ENCODE peak calls at places on chromosomes 1 and 21, in seven cellular contexts. B, T, F, U, W, V and K are unnamed samples.

GRCh38 chr1:65330822-65331221 is 21.5 kb downstream of the DNAJC6 start:
- DNase-seq in W (no peak), B (no peak), V (no peak), F (no peak), U (no peak), T (no peak), K (no peak)

GRCh38 chr1:230201445-230201844 is 134.4 kb downstream of the GALNT2 start:
- DNase-seq in W (no peak), T (no peak), F (no peak), U (no peak), B (no peak), V (no peak), K (no peak)

GRCh38 chr1:59383963-59384362 is 87.1 kb downstream of the FGGY start:
- DNase-seq in V (no peak), T (no peak), U (no peak), F (no peak), B (no peak), W (no peak), K (no peak)

GRCh38 chr1:95146637-95147036 is 29.5 kb downstream of the TLCD4 start:
- DNase-seq in F (no peak), W (peak; percentile 1), B (no peak), V (no peak), T (no peak), U (no peak), K (no peak)

GRCh38 chr1:69567847-69568434 is at the start of gene LRRC7:
- DNase-seq in B (no peak), V (no peak), T (peak; percentile 15), U (no peak), W (no peak), F (no peak), K (no peak)

GRCh38 chr1:32448773-32449456 is 16.0 kb upstream of the ZBTB8B start:
- DNase-seq in U (no peak), W (peak; percentile 27), F (peak; percentile 25), V (no peak), T (no peak), B (no peak), K (no peak)

GRCh38 chr1:199075792-199076191 is 437.0 kb downstream of the PTPRC start:
- DNase-seq in U (no peak), F (no peak), T (no peak), B (no peak), V (no peak), W (no peak), K (no peak)

GRCh38 chr21:38261851-38262250 is 5.1 kb downstream of the KCNJ15 start:
- DNase-seq in V (no peak), W (no peak), B (no peak), U (no peak), T (no peak), F (no peak), K (no peak)

GRCh38 chr1:51044834-51045233 is 57.2 kb upstream of the C1orf185 start:
- DNase-seq in U (no peak), B (no peak), T (no peak), W (peak; percentile 24), V (no peak), F (peak; percentile 41), K (no peak)

GRCh38 chr1:160768295-160768657 is 27.7 kb upstream of the LY9 start:
- DNase-seq in T (peak; percentile 27), U (no peak), F (peak; percentile 30), V (peak; percentile 32), B (no peak), W (peak; percentile 93), K (no peak)

GRCh38 chr1:14442669-14443068 is 155.8 kb upstream of the KAZN start:
- DNase-seq in F (no peak), U (no peak), T (no peak), V (no peak), W (no peak), B (no peak), K (no peak)

GRCh38 chr1:177181631-177182291 is 11.0 kb downstream of the BRINP2 start:
- DNase-seq in F (peak; percentile 48), U (peak; percentile 66), T (peak; percentile 47), W (peak; percentile 55), B (peak; percentile 53), V (peak; percentile 34), K (peak; percentile 3)

GRCh38 chr1:6500446-6501406 is 9.3 kb upstream of the PLEKHG5 start:
- DNase-seq in T (no peak), U (peak; percentile 78), W (no peak), V (no peak), F (no peak), B (no peak), K (no peak)

GRCh38 chr1:106986603-106987002 is 69.9 kb upstream of the PRMT6 start:
- DNase-seq in B (no peak), V (no peak), U (no peak), F (no peak), T (no peak), W (no peak), K (no peak)

GRCh38 chr1:171841050-171841910 is at the start of gene DNM3:
- DNase-seq in B (peak; percentile 84), T (peak; percentile 82), W (peak; percentile 79), F (peak; percentile 83), U (peak; percentile 93), V (peak; percentile 42), K (peak; percentile 54)

GRCh38 chr1:154993572-154994268 is at the start of gene LENEP:
- DNase-seq in B (no peak), V (no peak), W (no peak), F (no peak), T (no peak), U (no peak), K (no peak)

GRCh38 chr1:182624582-182624981 is 20.4 kb upstream of the RGS16 start:
- DNase-seq in F (no peak), U (no peak), B (no peak), V (no peak), W (no peak), T (no peak), K (no peak)

GRCh38 chr1:160209041-160209655 is 4.0 kb downstream of the PEA15 start:
- DNase-seq in B (no peak), U (no peak), T (no peak), F (no peak), V (no peak), W (no peak), K (no peak)

GRCh38 chr1:14524816-14525215 is 73.7 kb upstream of the KAZN start:
- DNase-seq in V (no peak), W (no peak), U (no peak), T (no peak), F (no peak), B (no peak), K (no peak)

GRCh38 chr1:202135221-202135721 is 9.3 kb downstream of the ARL8A start:
- DNase-seq in V (peak; percentile 42), F (peak; percentile 70), W (peak; percentile 68), T (peak; percentile 38), B (peak; percentile 49), U (peak; percentile 75), K (peak; percentile 23)

GRCh38 chr1:213274140-213274539 is 223.1 kb downstream of the RPS6KC1 start:
- DNase-seq in F (no peak), W (peak; percentile 11), T (no peak), B (no peak), V (no peak), U (no peak), K (no peak)

GRCh38 chr1:203200059-203200553 is 13.6 kb upstream of the CHI3L1 start:
- DNase-seq in V (no peak), W (no peak), B (peak; percentile 53), T (no peak), F (peak; percentile 94), U (peak; percentile 77), K (peak; percentile 56)

GRCh38 chr1:182974792-182975191 is 21.8 kb upstream of the SHCBP1L start:
- DNase-seq in T (no peak), F (no peak), W (no peak), U (no peak), B (no peak), V (no peak), K (no peak)

GRCh38 chr1:86753700-86754099 is 49.3 kb downstream of the SH3GLB1 start:
- DNase-seq in V (no peak), F (no peak), U (no peak), W (peak; percentile 51), B (no peak), T (no peak), K (no peak)

DNA sequence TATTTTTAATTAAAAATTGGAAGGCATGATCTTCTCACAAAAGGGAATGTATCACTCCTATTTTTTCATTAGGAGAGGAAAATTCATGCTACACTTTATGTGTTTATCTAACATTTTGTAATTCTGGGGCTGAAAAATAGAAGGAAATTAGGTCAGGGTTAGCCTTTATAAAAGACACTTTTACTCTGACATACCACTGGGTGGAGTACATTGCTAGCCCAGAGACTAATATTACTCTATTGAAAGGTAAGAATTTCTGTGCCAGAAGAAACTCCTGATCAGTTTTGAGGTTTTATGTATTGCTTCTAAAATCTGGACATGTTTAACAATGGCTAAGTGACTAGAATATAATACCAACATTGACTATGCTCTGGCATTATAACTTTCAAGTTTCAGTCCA is 724.6 kb downstream of the USP25 start:
- DNase-seq in B (no peak), F (peak; percentile 51), V (no peak), U (no peak), W (no peak), T (no peak), K (no peak)
- TF ChIP-seq CTCF in B (peak; percentile 37), F (peak; percentile 61), V (peak; percentile 33), U (no peak), W (no peak), T (peak; percentile 57), K (peak; percentile 37)

GRCh38 chr1:20329793-20330542 is 39.3 kb downstream of the VWA5B1 start:
- DNase-seq in F (no peak), W (no peak), U (no peak), T (no peak), V (no peak), B (no peak), K (no peak)
- TF ChIP-seq CTCF in F (peak; percentile 18), W (no peak), U (no peak), T (no peak), V (peak; percentile 38), B (no peak), K (no peak)

DNA sequence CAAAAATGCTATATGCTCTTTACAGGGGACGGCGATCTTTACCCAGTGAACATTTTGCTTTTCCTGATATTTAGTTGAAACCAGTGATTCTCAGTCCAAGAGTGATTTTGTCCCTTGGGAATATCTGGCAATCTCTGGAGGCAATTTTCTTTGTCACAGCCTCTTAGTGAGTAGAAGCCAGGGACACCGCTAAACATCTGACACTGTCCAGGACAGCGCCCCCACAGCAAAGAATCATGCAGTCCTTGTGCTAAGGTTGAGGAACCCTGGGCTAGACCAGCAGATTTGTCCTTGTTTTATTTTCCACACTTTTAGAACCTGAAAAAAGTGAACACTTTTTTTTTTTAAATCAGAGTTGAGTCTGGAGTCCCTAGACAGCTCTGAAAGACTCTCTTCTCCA is 13.1 kb downstream of the EVA1C start:
- DNase-seq in T (no peak), B (no peak), F (no peak), W (no peak), U (no peak), V (no peak), K (no peak)
- TF ChIP-seq CTCF in T (no peak), B (no peak), F (no peak), W (no peak), U (no peak), V (no peak), K (no peak)

DNA sequence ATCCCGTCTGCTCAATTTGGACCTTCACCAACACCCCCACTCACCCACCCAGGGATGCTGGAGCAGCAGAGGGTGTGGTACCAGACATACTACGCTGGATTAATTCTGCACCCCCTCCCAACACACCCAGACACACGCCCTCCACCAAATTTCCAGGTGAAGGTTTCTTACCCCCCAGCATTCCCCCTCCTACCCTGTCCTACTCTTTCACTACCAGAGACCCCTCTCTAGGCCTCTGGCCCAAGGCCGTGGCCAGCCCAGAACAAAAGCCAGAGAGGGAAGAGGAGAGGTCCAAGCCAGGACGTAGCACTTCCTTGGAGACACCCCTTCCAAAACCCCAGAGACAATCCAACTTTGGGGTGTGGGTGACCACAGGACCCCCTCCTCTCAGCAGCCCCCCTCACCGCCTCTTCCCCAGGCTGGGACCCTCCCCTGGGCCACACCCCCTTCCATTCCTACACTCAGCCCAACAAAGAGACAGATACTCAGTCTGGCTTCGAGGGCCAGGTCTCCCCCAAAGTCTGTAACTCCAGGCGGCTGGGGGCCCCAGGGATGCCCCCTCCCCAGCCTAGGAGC is 1.6 kb downstream of the MEX3A start:
- DNase-seq in T (no peak), U (no peak), F (no peak), B (no peak), V (no peak), W (no peak), K (no peak)
- TF ChIP-seq CTCF in T (no peak), U (no peak), F (no peak), B (no peak), V (no peak), W (no peak), K (no peak)